ENCODE peak calls at places on chromosome 14, in eight cellular contexts. S is A549; Z is CD4-positive, alpha-beta memory T cell; V is K562; H is prostate gland; L is AG09309; M is ovary; C is heart left ventricle. J is an unnamed sample.

GRCh38 chr14:67285876-67286452 is 44.7 kb downstream of the PALS1 start:
- DNase-seq in S (peak), Z (no peak), V (peak), H (no peak), L (peak), M (no peak), C (no peak), J (no peak)

GRCh38 chr14:52044791-52045522 is 23.9 kb downstream of the NID2 start:
- DNase-seq in S (peak), Z (no peak), V (no peak), H (no peak), L (peak), M (no peak), C (no peak), J (no peak)

GRCh38 chr14:85516239-85517112 is 13.5 kb upstream of the FLRT2 start:
- DNase-seq in S (no peak), Z (no peak), V (no peak), H (no peak), L (peak), M (no peak), C (no peak), J (no peak)

GRCh38 chr14:60301685-60302084 is 52.7 kb downstream of the PPM1A start:
- DNase-seq in S (no peak), Z (no peak), V (no peak), H (no peak), L (no peak), M (no peak), C (no peak), J (no peak)

GRCh38 chr14:63504628-63505027 is 38.5 kb downstream of the PPP2R5E start:
- DNase-seq in S (peak), Z (no peak), V (no peak), H (no peak), L (no peak), M (no peak), C (no peak), J (no peak)

GRCh38 chr14:73634333-73634833 is 10.4 kb upstream of the DNAL1 start:
- DNase-seq in S (no peak), Z (no peak), V (no peak), H (peak), L (no peak), M (peak), C (peak), J (peak)

GRCh38 chr14:22231022-22231421 is 358.0 kb downstream of the DAD1 start:
- DNase-seq in S (no peak), Z (no peak), V (no peak), H (no peak), L (no peak), M (no peak), C (no peak), J (no peak)

GRCh38 chr14:70652871-70653270 is 11.2 kb downstream of the TTC9 start:
- DNase-seq in S (no peak), Z (no peak), V (no peak), H (no peak), L (no peak), M (no peak), C (no peak), J (no peak)

GRCh38 chr14:81323621-81324400 is 76.3 kb downstream of the STON2 start:
- DNase-seq in S (peak), Z (no peak), V (no peak), H (peak), L (no peak), M (no peak), C (no peak), J (peak)

GRCh38 chr14:104361921-104362681 is 217.5 kb upstream of the C14orf180 start:
- DNase-seq in S (no peak), Z (no peak), V (no peak), H (no peak), L (no peak), M (no peak), C (peak), J (no peak)

GRCh38 chr14:38042356-38042755 is 165.3 kb upstream of the SSTR1 start:
- DNase-seq in S (peak), Z (no peak), V (no peak), H (no peak), L (peak), M (no peak), C (no peak), J (no peak)
- H3K4me3 ChIP-seq in S (no peak), Z (no peak), V (no peak), H (no peak), L (no peak), M (no peak), C (no peak), J (no peak)

GRCh38 chr14:91254456-91254855 is 10.0 kb upstream of the GPR68 start:
- DNase-seq in S (no peak), Z (no peak), V (no peak), H (no peak), L (no peak), M (no peak), C (no peak), J (no peak)
- H3K4me3 ChIP-seq in S (no peak), Z (no peak), V (no peak), H (no peak), L (no peak), M (no peak), C (no peak), J (no peak)

DNA sequence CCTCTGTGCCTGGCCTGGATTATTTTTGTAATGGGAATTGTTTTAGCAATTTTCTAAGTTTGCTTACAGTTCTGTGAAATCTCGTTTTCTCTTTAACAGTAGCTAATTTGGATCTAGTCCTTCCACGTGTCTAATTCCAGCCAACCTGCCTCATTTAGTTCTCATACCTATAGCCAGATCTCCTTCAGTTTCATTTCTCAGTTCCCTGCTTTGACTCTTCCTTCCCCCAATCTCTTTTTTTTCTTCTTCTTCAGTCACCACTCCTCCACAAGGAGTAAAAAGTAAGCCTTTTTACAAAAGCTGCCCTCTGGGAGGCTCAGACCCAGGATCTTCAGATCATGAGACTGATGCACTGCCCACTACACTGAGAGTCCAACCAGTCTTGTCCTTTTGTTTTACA is 1.4 kb downstream of the THTPA start:
- DNase-seq in S (no peak), Z (no peak), V (no peak), H (no peak), L (no peak), M (no peak), C (no peak), J (no peak)
- H3K4me3 ChIP-seq in S (peak), Z (no peak), V (peak), H (no peak), L (no peak), M (no peak), C (no peak), J (no peak)

GRCh38 chr14:76138119-76138757 is 13.5 kb upstream of the GPATCH2L start:
- DNase-seq in S (no peak), Z (no peak), V (no peak), H (no peak), L (no peak), M (no peak), C (no peak), J (no peak)
- H3K4me3 ChIP-seq in S (no peak), Z (no peak), V (peak), H (peak), L (no peak), M (no peak), C (peak), J (peak)

DNA sequence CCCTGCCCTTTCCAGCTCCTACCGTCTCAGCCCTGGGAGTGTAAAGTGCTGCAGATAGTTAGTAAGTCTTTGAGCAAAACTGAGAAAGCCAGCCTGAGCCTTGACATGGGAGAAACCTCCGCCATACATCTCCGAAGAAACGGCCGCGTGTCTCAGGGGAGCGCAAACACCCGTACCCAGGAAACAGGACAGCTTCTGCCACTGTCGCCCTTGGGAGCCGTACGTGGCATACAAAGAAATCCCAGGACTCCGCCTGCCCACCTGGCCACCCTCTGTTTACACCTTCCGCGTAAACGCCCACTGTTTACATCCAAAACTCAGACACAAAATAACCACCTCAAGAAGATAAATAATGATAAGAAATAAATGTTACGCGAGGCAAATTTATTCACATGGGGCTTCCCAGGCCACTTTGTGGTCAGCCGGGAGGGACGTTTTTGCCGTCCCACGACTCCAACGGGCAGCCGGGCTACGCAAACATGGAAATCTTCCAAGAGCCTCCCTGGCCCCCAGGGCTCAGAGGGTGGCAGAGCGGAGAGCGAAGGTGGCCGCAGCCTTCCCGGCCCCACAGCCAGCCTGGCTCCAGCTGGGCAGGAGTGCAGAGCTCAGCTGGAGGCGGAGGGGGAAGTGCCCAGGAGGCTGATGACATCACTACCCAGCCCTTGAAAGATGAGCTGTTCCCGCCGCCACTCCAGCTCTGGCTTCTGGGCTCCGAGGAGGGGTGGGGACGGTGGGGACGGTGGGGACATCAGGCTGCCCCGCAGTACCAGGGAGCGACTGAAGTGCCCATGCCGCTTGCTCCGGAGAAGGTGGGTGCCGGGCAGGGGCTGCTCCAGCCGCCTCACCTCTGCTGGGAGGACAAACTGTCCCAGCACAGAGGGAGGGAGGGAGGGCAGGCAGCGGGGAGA is at the start of gene BDKRB2:
- DNase-seq in S (peak), Z (no peak), V (peak), H (peak), L (peak), M (peak), C (peak), J (no peak)
- H3K4me3 ChIP-seq in S (peak), Z (no peak), V (no peak), H (peak), L (peak), M (peak), C (peak), J (peak)

GRCh38 chr14:102234331-102235264 is 70.4 kb downstream of the MOK start:
- DNase-seq in S (no peak), Z (no peak), V (no peak), H (no peak), L (no peak), M (no peak), C (no peak), J (no peak)
- H3K4me3 ChIP-seq in S (no peak), Z (no peak), V (no peak), H (no peak), L (no peak), M (peak), C (peak), J (no peak)

DNA sequence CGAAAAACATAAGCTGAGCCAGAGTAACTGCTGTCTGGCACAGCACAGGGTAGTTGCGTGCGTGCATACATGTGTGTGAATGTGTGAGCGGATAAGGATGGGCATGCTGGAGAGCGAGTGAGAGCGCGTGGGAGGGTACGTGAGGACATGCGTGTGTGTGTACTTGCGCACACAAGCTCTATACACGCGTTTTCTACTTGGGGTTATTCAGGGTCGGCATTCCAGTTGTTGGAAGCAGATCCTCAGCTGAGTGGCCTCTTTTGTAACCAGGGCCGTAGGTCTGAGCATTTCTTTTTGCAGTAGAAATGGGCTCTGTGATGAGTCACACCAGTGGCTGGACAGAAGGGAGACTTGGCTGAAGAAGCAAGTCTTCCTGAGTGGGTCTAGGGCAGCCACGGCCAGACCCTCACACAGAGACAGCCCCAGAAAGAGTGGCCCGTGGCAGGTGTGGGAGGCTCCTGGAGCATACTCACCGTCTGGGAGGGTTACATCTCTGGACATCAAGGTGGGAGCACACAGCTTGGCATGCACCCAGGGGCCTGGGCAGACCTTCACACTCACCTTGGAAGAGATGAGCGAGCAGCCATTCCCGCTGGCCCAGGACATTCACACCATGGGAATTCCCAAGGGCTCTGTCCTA is 78.0 kb downstream of the LRRC74A start:
- DNase-seq in S (peak), Z (no peak), V (no peak), H (no peak), L (peak), M (peak), C (peak), J (no peak)
- H3K4me3 ChIP-seq in S (peak), Z (no peak), V (no peak), H (no peak), L (no peak), M (no peak), C (no peak), J (no peak)

GRCh38 chr14:99579077-99579836 is 24.8 kb downstream of the CCDC85C start:
- DNase-seq in S (peak), Z (no peak), V (no peak), H (peak), L (no peak), M (no peak), C (no peak), J (no peak)
- H3K4me3 ChIP-seq in S (no peak), Z (no peak), V (no peak), H (no peak), L (no peak), M (no peak), C (no peak), J (no peak)

GRCh38 chr14:50362791-50363733 is 33.6 kb downstream of the CDKL1 start:
- DNase-seq in S (no peak), Z (no peak), V (no peak), H (no peak), L (no peak), M (no peak), C (no peak), J (no peak)

GRCh38 chr14:50366115-50366514 is 30.6 kb downstream of the CDKL1 start:
- DNase-seq in S (no peak), Z (no peak), V (no peak), H (no peak), L (no peak), M (peak), C (no peak), J (no peak)

GRCh38 chr14:50364792-50365191 is 31.9 kb downstream of the CDKL1 start:
- DNase-seq in S (no peak), Z (no peak), V (no peak), H (no peak), L (no peak), M (no peak), C (no peak), J (no peak)

GRCh38 chr14:50366589-50366988 is 30.1 kb downstream of the CDKL1 start:
- DNase-seq in S (no peak), Z (no peak), V (no peak), H (no peak), L (no peak), M (no peak), C (no peak), J (no peak)

GRCh38 chr14:50363734-50364113 is 33.0 kb downstream of the CDKL1 start:
- DNase-seq in S (no peak), Z (peak), V (no peak), H (no peak), L (no peak), M (no peak), C (no peak), J (no peak)
- H3K4me3 ChIP-seq in S (no peak), Z (peak), V (no peak), H (no peak), L (peak), M (peak), C (peak), J (no peak)

J was measured in iPS DF 6.9.